ENCODE peak calls at places on chromosome 10, in ten cellular contexts. X is tibial nerve; A is epithelial cell of prostate; N is uterus; B is Panc1; M is caudate nucleus; P is hepatocyte; E is CD8-positive, alpha-beta memory T cell; L is heart left ventricle; D is neuronal stem cell. C is an unnamed sample.

GRCh38 chr10:34723746-34724145 is 91.3 kb downstream of the PARD3 start:
- DNase-seq in L (peak), P (peak), D (no peak), X (peak), A (no peak), N (peak), M (peak), E (no peak), B (no peak), C (no peak)

GRCh38 chr10:132627736-132628512 is 90.3 kb downstream of the INPP5A start:
- DNase-seq in D (no peak), E (no peak), B (no peak), P (peak), X (no peak), A (no peak), L (peak), M (no peak), N (peak), C (no peak)

GRCh38 chr10:117792214-117792613 is 249.7 kb downstream of the EMX2 start:
- DNase-seq in X (no peak), B (no peak), M (no peak), D (no peak), E (no peak), L (no peak), N (no peak), A (no peak), P (no peak), C (no peak)

GRCh38 chr10:49592726-49593563 is 17.2 kb upstream of the SLC18A3 start:
- DNase-seq in B (peak), A (no peak), D (no peak), N (no peak), X (peak), M (no peak), L (peak), E (peak), P (peak), C (peak)

GRCh38 chr10:1939016-1939415 is 201.7 kb upstream of the ADARB2 start:
- DNase-seq in N (no peak), B (no peak), L (no peak), D (no peak), X (no peak), A (no peak), E (no peak), P (no peak), M (no peak), C (no peak)

GRCh38 chr10:53697038-53697437 is 924.5 kb upstream of the MBL2 start:
- DNase-seq in B (no peak), X (no peak), E (no peak), M (no peak), D (no peak), A (peak), L (no peak), P (peak), N (no peak), C (no peak)

GRCh38 chr10:52927678-52928077 is 155.1 kb upstream of the MBL2 start:
- DNase-seq in P (no peak), N (no peak), X (no peak), L (no peak), B (no peak), E (no peak), A (no peak), D (no peak), M (no peak), C (no peak)

GRCh38 chr10:73899401-73899780 is 11.5 kb upstream of the PLAU start:
- DNase-seq in X (no peak), E (no peak), D (no peak), A (no peak), B (no peak), P (peak), L (no peak), M (no peak), N (no peak), C (no peak)

GRCh38 chr10:94199565-94199964 is 163.2 kb downstream of the NOC3L start:
- DNase-seq in B (no peak), M (no peak), X (no peak), D (no peak), P (no peak), L (no peak), A (no peak), E (no peak), N (no peak), C (no peak)

GRCh38 chr10:74231375-74231774 is 80.4 kb downstream of the ADK start:
- DNase-seq in M (no peak), E (no peak), P (no peak), X (no peak), N (no peak), D (no peak), B (no peak), L (no peak), A (no peak), C (no peak)

GRCh38 chr10:7333995-7334964 is 76.6 kb downstream of the SFMBT2 start:
- DNase-seq in N (no peak), L (peak), A (no peak), B (no peak), P (no peak), E (no peak), X (no peak), D (no peak), M (no peak), C (no peak)

GRCh38 chr10:63603709-63604445 is 82.7 kb downstream of the REEP3 start:
- DNase-seq in E (no peak), P (no peak), X (no peak), N (no peak), M (no peak), B (no peak), A (no peak), L (no peak), D (no peak), C (no peak)

GRCh38 chr10:16967866-16968721 is 150.9 kb upstream of the RSU1 start:
- DNase-seq in E (no peak), A (no peak), X (no peak), P (peak), D (peak), B (peak), L (peak), N (peak), M (no peak), C (no peak)

GRCh38 chr10:26326874-26327273 is 110.3 kb downstream of the GAD2 start:
- DNase-seq in E (no peak), B (no peak), P (no peak), X (no peak), M (no peak), D (no peak), A (no peak), L (no peak), N (no peak), C (no peak)

GRCh38 chr10:43138757-43139241 is 554 bp downstream of the CSGALNACT2 start:
- DNase-seq in D (no peak), M (no peak), P (no peak), L (no peak), N (no peak), E (peak), X (peak), A (no peak), B (no peak), C (no peak)

GRCh38 chr10:117801691-117802090 is 245.1 kb downstream of the RAB11FIP2 start:
- DNase-seq in E (no peak), N (no peak), P (no peak), M (no peak), D (no peak), L (no peak), A (no peak), B (no peak), X (no peak), C (no peak)

GRCh38 chr10:60643874-60644273 is 134.4 kb upstream of the CDK1 start:
- DNase-seq in N (no peak), P (no peak), B (no peak), D (no peak), L (no peak), X (no peak), A (no peak), E (no peak), M (no peak), C (no peak)

GRCh38 chr10:73246783-73247508 is at the start of gene DNAJC9:
- DNase-seq in N (peak), B (peak), M (peak), P (peak), A (peak), D (peak), E (peak), L (peak), X (peak), C (peak)

GRCh38 chr10:60943372-60944158 is 420 bp downstream of the RHOBTB1 start:
- DNase-seq in B (no peak), M (peak), A (no peak), N (peak), D (peak), P (peak), L (peak), E (no peak), X (peak), C (peak)

GRCh38 chr10:51314079-51314835 is 240.0 kb downstream of the PRKG1 start:
- DNase-seq in N (no peak), X (no peak), L (no peak), E (no peak), B (no peak), A (no peak), P (no peak), D (no peak), M (no peak), C (no peak)

GRCh38 chr10:63115732-63116383 is 17.3 kb upstream of the NRBF2 start:
- DNase-seq in M (peak), D (peak), P (peak), N (peak), L (peak), A (peak), X (peak), B (no peak), E (no peak), C (no peak)

GRCh38 chr10:32961892-32962369 is 3.9 kb upstream of the ITGB1 start:
- DNase-seq in X (no peak), L (no peak), B (no peak), N (no peak), D (no peak), P (peak), E (no peak), M (no peak), A (peak), C (no peak)

GRCh38 chr10:43002596-43002995 is 74.3 kb upstream of the RET start:
- DNase-seq in D (no peak), L (no peak), N (no peak), P (no peak), A (no peak), E (no peak), X (no peak), M (no peak), B (no peak), C (peak)

GRCh38 chr10:96832721-96833219 is 672 bp downstream of the LCOR start:
- DNase-seq in P (peak), X (peak), D (peak), L (peak), A (no peak), N (peak), E (peak), M (peak), B (no peak), C (peak)

GRCh38 chr10:16891375-16892313 is 74.4 kb upstream of the RSU1 start:
- DNase-seq in B (peak), N (peak), P (peak), M (no peak), A (peak), E (peak), D (peak), L (peak), X (peak), C (peak)

GRCh38 chr10:94747137-94747536 is 15.3 kb upstream of the CYP2C19 start:
- DNase-seq in D (no peak), E (no peak), A (no peak), M (no peak), X (no peak), P (no peak), L (no peak), B (no peak), N (no peak), C (no peak)

GRCh38 chr10:92242910-92243671 is 47.8 kb downstream of the CPEB3 start:
- DNase-seq in E (peak), X (peak), L (peak), A (no peak), M (peak), B (peak), N (peak), D (peak), P (peak), C (peak)

GRCh38 chr10:113041841-113042745 is 92.0 kb downstream of the TCF7L2 start:
- DNase-seq in L (no peak), D (no peak), A (no peak), M (no peak), E (no peak), P (no peak), N (no peak), B (no peak), X (no peak), C (no peak)

GRCh38 chr10:43061331-43061730 is 15.5 kb upstream of the RET start:
- DNase-seq in L (no peak), A (no peak), D (no peak), E (no peak), M (no peak), P (no peak), B (no peak), N (no peak), X (no peak), C (no peak)

GRCh38 chr10:76082956-76083355 is 651.5 kb downstream of the LRMDA start:
- DNase-seq in M (no peak), X (no peak), A (no peak), D (peak), L (no peak), P (no peak), N (no peak), B (no peak), E (no peak), C (no peak)

GRCh38 chr10:103776878-103777591 is 78.3 kb downstream of the SH3PXD2A start:
- DNase-seq in L (peak), E (no peak), P (no peak), N (peak), B (no peak), M (no peak), D (no peak), X (no peak), A (no peak), C (no peak)

GRCh38 chr10:5073659-5074058 is 20.6 kb upstream of the AKR1C3 start:
- DNase-seq in M (no peak), D (no peak), N (no peak), E (no peak), P (no peak), B (no peak), X (no peak), A (no peak), L (no peak), C (no peak)

GRCh38 chr10:5071411-5072198 is 22.6 kb upstream of the AKR1C3 start:
- DNase-seq in A (no peak), N (peak), L (peak), P (peak), B (no peak), E (no peak), X (peak), M (peak), D (peak), C (no peak)

GRCh38 chr10:5076615-5077014 is 17.6 kb upstream of the AKR1C3 start:
- DNase-seq in M (no peak), N (no peak), X (no peak), D (no peak), P (no peak), B (no peak), L (no peak), A (no peak), E (no peak), C (no peak)

GRCh38 chr10:5068274-5069017 is 25.8 kb upstream of the AKR1C3 start:
- DNase-seq in A (no peak), N (no peak), E (no peak), P (no peak), L (no peak), B (no peak), X (no peak), M (no peak), D (no peak), C (no peak)

GRCh38 chr10:5070648-5071410 is 23.4 kb upstream of the AKR1C3 start:
- DNase-seq in X (no peak), A (no peak), N (no peak), M (no peak), P (no peak), B (no peak), L (no peak), D (no peak), E (no peak), C (no peak)
- H3K27ac ChIP-seq in X (peak), A (peak), N (peak), M (peak), P (peak), B (no peak), L (peak), D (peak), E (peak), C (peak)

GRCh38 chr10:77289027-77289501 is 348.5 kb downstream of the KCNMA1 start:
- DNase-seq in L (no peak), N (no peak), X (no peak), D (no peak), B (no peak), M (no peak), E (no peak), A (no peak), P (no peak), C (no peak)
- H3K27ac ChIP-seq in L (no peak), N (peak), X (no peak), D (no peak), B (peak), M (no peak), E (no peak), A (no peak), P (no peak), C (no peak)

GRCh38 chr10:5594271-5595036 is 69.7 kb downstream of the CALML3 start:
- DNase-seq in L (no peak), X (no peak), B (no peak), N (no peak), D (no peak), M (no peak), P (peak), E (no peak), A (no peak), C (no peak)

GRCh38 chr10:5595591-5596590 is 70.5 kb downstream of the ASB13 start:
- DNase-seq in N (no peak), L (no peak), E (no peak), M (no peak), B (peak), A (peak), X (no peak), P (no peak), D (no peak), C (no peak)

GRCh38 chr10:5596611-5597341 is 69.6 kb downstream of the ASB13 start:
- DNase-seq in D (no peak), A (no peak), L (no peak), X (no peak), M (no peak), B (no peak), E (no peak), N (no peak), P (no peak), C (no peak)

GRCh38 chr10:5592070-5592469 is 67.3 kb downstream of the CALML3 start:
- DNase-seq in B (no peak), A (no peak), M (no peak), L (no peak), X (no peak), D (no peak), E (no peak), N (no peak), P (no peak), C (no peak)

DNA sequence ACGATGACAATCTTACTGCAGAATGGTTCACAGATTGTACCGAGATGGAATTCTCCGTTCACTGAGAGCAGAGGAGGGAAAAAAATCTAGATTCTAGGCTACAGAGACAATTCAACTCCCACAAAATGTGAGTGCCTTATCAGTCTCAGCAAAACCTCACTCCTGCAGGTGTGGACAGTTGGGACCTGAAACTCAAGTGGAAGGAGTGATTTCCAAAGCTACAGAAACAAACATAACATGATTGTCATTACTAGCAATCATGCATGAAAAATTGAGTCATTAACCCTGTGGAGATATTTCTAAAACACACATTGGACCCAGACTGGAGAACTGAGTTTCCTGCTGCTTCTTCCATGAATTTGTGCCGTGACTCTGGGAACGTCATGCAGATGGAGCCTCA is 70.3 kb downstream of the CALML3 start:
- DNase-seq in E (no peak), A (no peak), B (no peak), P (no peak), D (no peak), N (no peak), M (no peak), L (no peak), X (no peak), C (no peak)
- H3K27ac ChIP-seq in E (no peak), A (peak), B (no peak), P (peak), D (no peak), N (peak), M (no peak), L (no peak), X (no peak), C (no peak)

DNA sequence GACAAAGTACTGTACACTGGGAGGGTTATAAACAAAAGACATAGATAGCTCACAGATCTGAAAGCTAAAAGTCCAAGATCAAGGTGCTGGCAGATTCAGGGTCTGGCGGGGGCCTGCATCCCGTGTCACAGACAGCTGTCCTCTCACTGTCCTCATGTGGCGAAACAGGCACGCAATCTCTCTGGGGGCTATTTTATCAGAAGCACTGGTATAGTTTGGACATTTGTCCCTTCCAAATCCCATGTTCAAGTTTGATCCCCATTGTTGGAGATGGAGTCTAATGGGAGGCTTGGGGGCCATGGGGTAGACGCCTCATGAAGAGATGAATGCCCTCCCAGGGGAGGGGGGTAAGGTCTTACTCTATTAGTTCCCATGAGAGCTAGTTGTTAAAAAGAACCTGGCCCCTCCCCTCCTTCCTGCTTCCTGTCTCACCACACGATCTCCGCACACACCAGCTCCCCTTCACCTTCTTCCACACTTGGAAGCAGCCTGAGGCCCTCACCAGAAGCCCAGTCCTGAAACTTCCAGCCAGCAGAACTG is 72.5 kb upstream of the UCN3 start:
- DNase-seq in B (no peak), P (no peak), A (no peak), E (no peak), X (no peak), N (no peak), L (peak), D (no peak), M (no peak), C (no peak)
- H3K27ac ChIP-seq in B (no peak), P (peak), A (peak), E (peak), X (no peak), N (no peak), L (peak), D (no peak), M (no peak), C (peak)

C was measured in Peyer's patch.